ENCODE peak calls at places on chromosome X, in five cellular contexts. T, Y, N, J and H are unnamed samples.

GRCh38 chrX:101682723-101683122 is 23.1 kb upstream of the ARMCX2 start:
- DNase-seq in T (no peak), Y (no peak), N (peak; percentile 73), J (no peak), H (no peak)

GRCh38 chrX:39577976-39578962 is 519.5 kb downstream of the BCOR start:
- DNase-seq in T (peak; percentile 26), Y (no peak), N (no peak), J (peak; percentile 41), H (peak; percentile 78)

GRCh38 chrX:17005712-17006372 is 59.4 kb downstream of the REPS2 start:
- DNase-seq in T (no peak), Y (no peak), N (no peak), J (no peak), H (no peak)

GRCh38 chrX:154775611-154776349 is 13.1 kb downstream of the DKC1 start:
- DNase-seq in T (no peak), Y (no peak), N (no peak), J (no peak), H (no peak)

GRCh38 chrX:153064061-153064460 is 7.8 kb downstream of the PNMA3 start:
- DNase-seq in T (no peak), Y (peak; percentile 10), N (no peak), J (no peak), H (no peak)

GRCh38 chrX:1713296-1713695 is 98.4 kb downstream of the ASMT start:
- DNase-seq in T (no peak), Y (no peak), N (no peak), J (no peak), H (no peak)

GRCh38 chrX:72714471-72714916 is 388 bp upstream of the PHKA1 start:
- DNase-seq in T (peak; percentile 68), Y (peak; percentile 12), N (peak; percentile 68), J (peak; percentile 54), H (peak; percentile 75)

GRCh38 chrX:56803849-56804681 is 75.0 kb downstream of the NBDY start:
- DNase-seq in T (no peak), Y (no peak), N (no peak), J (peak; percentile 4), H (peak; percentile 68)

GRCh38 chrX:153669174-153669890 is 4.3 kb downstream of the PNCK start:
- DNase-seq in T (no peak), Y (no peak), N (no peak), J (no peak), H (peak; percentile 84)

GRCh38 chrX:137166591-137166990 is 132.8 kb upstream of the GPR101 start:
- DNase-seq in T (peak; percentile 42), Y (no peak), N (no peak), J (no peak), H (no peak)

GRCh38 chrX:15299945-15300851 is 15.2 kb downstream of the ASB11 start:
- DNase-seq in T (no peak), Y (peak; percentile 7), N (peak; percentile 53), J (no peak), H (no peak)

GRCh38 chrX:85851418-85851817 is 195.9 kb downstream of the CHM start:
- DNase-seq in T (peak; percentile 28), Y (peak; percentile 14), N (peak; percentile 1), J (peak; percentile 26), H (peak; percentile 58)

GRCh38 chrX:69523314-69523713 is 19.2 kb downstream of the NALF2 start:
- DNase-seq in T (no peak), Y (no peak), N (no peak), J (no peak), H (no peak)

GRCh38 chrX:138748480-138748879 is 37.0 kb upstream of the FGF13 start:
- DNase-seq in T (no peak), Y (no peak), N (no peak), J (no peak), H (no peak)

GRCh38 chrX:38129366-38129765 is 91.3 kb downstream of the SRPX start:
- DNase-seq in T (no peak), Y (no peak), N (no peak), J (no peak), H (no peak)

GRCh38 chrX:130805906-130806305 is 97.1 kb downstream of the ENOX2 start:
- DNase-seq in T (no peak), Y (no peak), N (no peak), J (no peak), H (no peak)

GRCh38 chrX:123967497-123967896 is 6.0 kb downstream of the STAG2 start:
- DNase-seq in T (no peak), Y (no peak), N (no peak), J (no peak), H (no peak)

GRCh38 chrX:145817666-145818521 is at the start of gene SLITRK2:
- DNase-seq in T (no peak), Y (no peak), N (no peak), J (no peak), H (peak; percentile 73)

GRCh38 chrX:130869239-130869638 is 33.8 kb downstream of the ENOX2 start:
- DNase-seq in T (no peak), Y (no peak), N (no peak), J (no peak), H (no peak)

DNA sequence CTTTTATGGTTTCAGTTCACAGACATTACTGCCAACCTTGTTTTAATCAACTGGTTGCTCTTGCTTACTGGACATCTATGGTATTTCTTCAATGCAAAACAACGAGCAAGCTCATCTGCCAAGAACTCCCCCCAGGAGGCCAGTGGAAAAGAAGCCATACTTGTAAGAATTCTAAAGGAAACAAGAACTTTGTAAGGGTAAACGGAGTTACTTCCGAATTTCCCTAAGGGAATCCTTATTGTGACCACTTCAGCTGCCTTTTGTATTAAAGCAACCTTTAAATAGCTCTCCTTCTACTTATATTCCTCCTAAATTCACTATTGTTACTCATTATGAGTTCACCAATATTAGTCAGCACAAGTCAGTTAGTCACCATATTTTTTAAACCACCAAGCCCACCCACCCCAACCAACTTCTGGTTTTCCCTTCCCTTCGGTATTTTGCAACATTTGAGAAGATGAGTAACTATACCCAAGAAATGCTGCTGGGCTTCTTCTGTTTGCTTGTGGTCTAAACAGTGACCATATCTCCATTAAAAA is 602.8 kb upstream of the DIPK2B start:
- DNase-seq in T (no peak), Y (no peak), N (peak; percentile 61), J (no peak), H (no peak)
- TF ChIP-seq POLR2AphosphoS5 in T (no peak), Y (no peak), N (peak; percentile 43), J (no peak), H (no peak)

GRCh38 chrX:10117301-10117700 is 39.5 kb upstream of the CLCN4 start:
- DNase-seq in T (no peak), Y (no peak), N (no peak), J (no peak), H (peak; percentile 82)
- TF ChIP-seq CTCF in T (no peak), Y (no peak), N (no peak), J (no peak), H (no peak)

GRCh38 chrX:24646745-24647182 is 383 bp downstream of the PCYT1B start:
- DNase-seq in T (no peak), Y (no peak), N (peak; percentile 14), J (no peak), H (no peak)
- TF ChIP-seq POLR2A in T (no peak), Y (no peak), N (no peak), J (no peak), H (no peak)

GRCh38 chrX:110466790-110467189 is 108.1 kb downstream of the RTL9 start:
- DNase-seq in T (no peak), Y (no peak), N (no peak), J (no peak), H (no peak)
- TF ChIP-seq POLR2AphosphoS5 in T (no peak), Y (no peak), N (no peak), J (no peak), H (no peak)

DNA sequence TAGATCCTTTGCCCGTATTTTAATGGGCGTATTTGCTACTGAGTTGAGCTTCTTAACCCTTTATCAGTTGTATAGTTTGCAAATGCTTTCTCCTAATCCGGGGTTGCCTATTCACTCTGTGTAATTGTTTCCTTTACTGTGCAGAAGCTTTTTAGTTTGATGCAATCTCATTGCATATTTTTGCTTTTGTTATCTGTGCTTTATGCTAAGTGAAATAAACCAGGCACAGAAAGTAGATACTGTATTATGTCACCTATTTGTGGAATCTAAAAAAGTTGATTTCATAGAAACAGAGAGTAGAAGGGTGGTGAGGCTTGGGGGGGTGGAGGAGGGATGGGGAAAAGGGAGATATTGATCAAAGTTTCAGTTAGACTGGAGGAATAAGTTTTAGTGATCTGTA is 17.7 kb downstream of the OGT start:
- DNase-seq in T (no peak), Y (no peak), N (no peak), J (no peak), H (no peak)
- TF ChIP-seq CTCF in T (no peak), Y (no peak), N (no peak), J (no peak), H (no peak)

DNA sequence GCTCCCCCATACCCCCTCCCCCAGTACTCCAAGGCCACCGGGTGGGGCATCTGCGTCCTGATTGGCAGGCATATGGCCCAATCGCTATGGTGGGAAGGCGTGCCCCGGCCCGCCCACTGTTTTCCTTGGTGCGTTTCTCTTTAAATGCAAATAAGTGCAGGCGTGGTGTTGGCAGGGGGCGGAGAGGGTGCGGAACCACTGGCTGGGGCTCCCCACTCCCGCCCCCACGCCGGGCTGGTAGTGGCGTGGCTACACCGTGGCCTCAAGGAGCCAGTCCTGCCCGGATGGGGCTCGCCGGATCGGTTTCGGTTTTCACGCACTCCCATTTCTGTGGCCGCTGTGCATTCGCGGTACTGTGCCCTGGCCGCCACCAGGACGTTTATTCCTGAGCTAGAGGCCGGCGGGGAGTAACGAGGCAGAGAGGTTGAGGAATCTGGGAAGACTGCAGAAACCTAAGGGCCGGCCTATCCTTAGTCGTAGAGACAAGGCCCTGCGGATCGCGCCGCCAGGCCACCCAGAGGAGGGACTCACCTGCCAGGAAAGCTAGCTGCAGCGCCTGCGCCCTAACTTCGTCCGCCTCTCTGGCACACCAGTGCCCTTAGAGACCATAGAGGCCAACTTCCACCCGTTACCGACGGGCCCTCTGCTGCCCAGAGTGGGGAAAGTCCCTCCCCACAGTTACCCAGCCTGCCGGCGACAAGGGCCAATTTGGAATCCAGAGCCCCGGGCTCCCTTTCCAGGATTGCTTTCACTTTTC is 405 bp upstream of the AMER1 start:
- DNase-seq in T (peak; percentile 94), Y (peak; percentile 81), N (peak; percentile 96), J (peak; percentile 95), H (peak; percentile 95)
- TF ChIP-seq POLR2A in T (no peak), Y (peak; percentile 74), N (peak; percentile 71), J (peak; percentile 86), H (peak; percentile 69)

GRCh38 chrX:133928365-133928764 is 57.0 kb downstream of the GPC3 start:
- DNase-seq in T (no peak), Y (no peak), N (no peak), J (no peak), H (no peak)
- TF ChIP-seq POLR2AphosphoS5 in T (no peak), Y (peak; percentile 38), N (no peak), J (no peak), H (no peak)

GRCh38 chrX:116198810-116199209 is 28.3 kb downstream of the AGTR2 start:
- DNase-seq in T (no peak), Y (peak; percentile 0), N (no peak), J (no peak), H (no peak)
- TF ChIP-seq CTCF in T (no peak), Y (peak; percentile 28), N (no peak), J (no peak), H (no peak)

GRCh38 chrX:25059273-25059672 is 43.5 kb upstream of the ARX start:
- DNase-seq in T (no peak), Y (no peak), N (no peak), J (no peak), H (no peak)
- TF ChIP-seq POLR2A in T (no peak), Y (no peak), N (no peak), J (no peak), H (no peak)

GRCh38 chrX:110795645-110796510 is at the start of gene CHRDL1:
- DNase-seq in T (no peak), Y (no peak), N (no peak), J (peak; percentile 18), H (no peak)
- TF ChIP-seq POLR2AphosphoS5 in T (no peak), Y (no peak), N (no peak), J (no peak), H (no peak)